ENCODE peak calls at places on chromosomes 3 and 15, in six cellular contexts. One of them, this sample, is unnamed.

GRCh38 chr3:113516115-113516505 is 1.2 kb upstream of the SPICE1 start:
- DNase-seq in A549: peak
- DNase-seq in stomach: no peak
- DNase-seq in ovary: no peak
- DNase-seq in transverse colon: peak
- DNase-seq in HepG2: peak
- DNase-seq in this sample: no peak

GRCh38 chr3:57974796-57975388 is 33.3 kb upstream of the FLNB start:
- DNase-seq in ovary: no peak
- DNase-seq in A549: peak
- DNase-seq in transverse colon: no peak
- DNase-seq in HepG2: peak
- DNase-seq in stomach: no peak
- DNase-seq in this sample: no peak

GRCh38 chr3:126098391-126098858 is 14.5 kb upstream of the SLC41A3 start:
- DNase-seq in ovary: no peak
- DNase-seq in A549: no peak
- DNase-seq in transverse colon: no peak
- DNase-seq in HepG2: no peak
- DNase-seq in stomach: no peak
- DNase-seq in this sample: no peak

GRCh38 chr3:141096164-141096563 is 45.0 kb downstream of the SPSB4 start:
- DNase-seq in HepG2: no peak
- DNase-seq in transverse colon: no peak
- DNase-seq in A549: no peak
- DNase-seq in stomach: no peak
- DNase-seq in ovary: no peak
- DNase-seq in this sample: no peak

GRCh38 chr3:128075516-128076464 is 23.6 kb downstream of the SEC61A1 start:
- DNase-seq in ovary: peak
- DNase-seq in stomach: peak
- DNase-seq in HepG2: no peak
- DNase-seq in transverse colon: peak
- DNase-seq in A549: peak
- DNase-seq in this sample: no peak

GRCh38 chr3:124113475-124113874 is 121.6 kb upstream of the ROPN1 start:
- DNase-seq in ovary: no peak
- DNase-seq in HepG2: no peak
- DNase-seq in transverse colon: no peak
- DNase-seq in stomach: no peak
- DNase-seq in A549: no peak
- DNase-seq in this sample: no peak

GRCh38 chr15:55795031-55795430 is 52.1 kb upstream of the PRTG start:
- DNase-seq in A549: no peak
- DNase-seq in stomach: no peak
- DNase-seq in HepG2: no peak
- DNase-seq in transverse colon: no peak
- DNase-seq in ovary: no peak
- DNase-seq in this sample: no peak

GRCh38 chr15:100919481-100920405 is 586 bp downstream of the LRRK1 start:
- DNase-seq in ovary: peak
- DNase-seq in transverse colon: peak
- DNase-seq in stomach: no peak
- DNase-seq in A549: peak
- DNase-seq in HepG2: no peak
- DNase-seq in this sample: no peak

GRCh38 chr15:32872606-32873291 is 154.9 kb downstream of the GREM1 start:
- DNase-seq in ovary: peak
- DNase-seq in stomach: peak
- DNase-seq in A549: no peak
- DNase-seq in HepG2: no peak
- DNase-seq in transverse colon: peak
- DNase-seq in this sample: no peak
- TF ChIP-seq EP300 in ovary: no peak
- TF ChIP-seq EP300 in stomach: peak
- TF ChIP-seq EP300 in A549: no peak
- TF ChIP-seq EP300 in HepG2: no peak
- TF ChIP-seq EP300 in transverse colon: no peak
- TF ChIP-seq EP300 in this sample: peak

GRCh38 chr3:66142079-66142478 is 78.7 kb upstream of the SLC25A26 start:
- DNase-seq in stomach: no peak
- DNase-seq in A549: no peak
- DNase-seq in transverse colon: no peak
- DNase-seq in HepG2: no peak
- DNase-seq in ovary: no peak
- DNase-seq in this sample: no peak
- H3K27ac ChIP-seq in stomach: no peak
- H3K27ac ChIP-seq in A549: no peak
- H3K27ac ChIP-seq in transverse colon: no peak
- H3K27ac ChIP-seq in HepG2: no peak
- H3K27ac ChIP-seq in ovary: no peak
- H3K27ac ChIP-seq in this sample: no peak

GRCh38 chr3:29887450-29887849 is 606.6 kb downstream of the RBMS3 start:
- DNase-seq in HepG2: no peak
- DNase-seq in A549: no peak
- DNase-seq in stomach: no peak
- DNase-seq in transverse colon: no peak
- DNase-seq in ovary: no peak
- DNase-seq in this sample: no peak
- TF ChIP-seq EP300 in HepG2: no peak
- TF ChIP-seq EP300 in A549: no peak
- TF ChIP-seq EP300 in stomach: no peak
- TF ChIP-seq EP300 in transverse colon: no peak
- TF ChIP-seq EP300 in ovary: no peak
- TF ChIP-seq EP300 in this sample: no peak

GRCh38 chr3:17052348-17052747 is 167.6 kb downstream of the PLCL2 start:
- DNase-seq in ovary: no peak
- DNase-seq in HepG2: no peak
- DNase-seq in stomach: no peak
- DNase-seq in A549: no peak
- DNase-seq in transverse colon: no peak
- DNase-seq in this sample: no peak

GRCh38 chr3:17057316-17057715 is 172.6 kb downstream of the PLCL2 start:
- DNase-seq in A549: no peak
- DNase-seq in stomach: no peak
- DNase-seq in transverse colon: no peak
- DNase-seq in ovary: no peak
- DNase-seq in HepG2: no peak
- DNase-seq in this sample: no peak

GRCh38 chr3:17055374-17056276 is 170.9 kb downstream of the PLCL2 start:
- DNase-seq in transverse colon: no peak
- DNase-seq in stomach: no peak
- DNase-seq in ovary: no peak
- DNase-seq in HepG2: no peak
- DNase-seq in A549: no peak
- DNase-seq in this sample: no peak

GRCh38 chr3:17054301-17054700 is 169.5 kb downstream of the PLCL2 start:
- DNase-seq in stomach: no peak
- DNase-seq in HepG2: no peak
- DNase-seq in ovary: no peak
- DNase-seq in A549: no peak
- DNase-seq in transverse colon: no peak
- DNase-seq in this sample: no peak

DNA sequence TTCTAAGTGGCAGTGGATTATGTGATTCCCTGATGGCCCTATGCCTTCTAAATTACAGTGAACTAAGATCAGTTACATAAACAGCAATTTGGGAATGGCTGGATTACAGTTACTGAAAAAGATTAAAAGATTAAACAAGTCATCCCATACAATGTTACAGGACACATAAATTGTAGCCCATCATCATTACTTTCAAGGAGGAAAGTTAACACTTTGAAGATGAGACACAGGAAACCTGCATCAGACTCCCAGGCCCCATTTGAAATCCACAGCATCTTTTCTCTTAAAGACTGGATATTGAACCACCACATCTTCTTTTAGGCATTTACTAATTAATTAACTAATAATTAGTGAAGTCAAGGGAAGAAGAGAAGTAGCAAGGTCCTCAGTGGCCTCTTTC is 170.2 kb downstream of the PLCL2 start:
- DNase-seq in HepG2: no peak
- DNase-seq in transverse colon: no peak
- DNase-seq in ovary: no peak
- DNase-seq in A549: no peak
- DNase-seq in stomach: no peak
- DNase-seq in this sample: no peak
- H3K27ac ChIP-seq in HepG2: no peak
- H3K27ac ChIP-seq in transverse colon: no peak
- H3K27ac ChIP-seq in ovary: no peak
- H3K27ac ChIP-seq in A549: no peak
- H3K27ac ChIP-seq in stomach: peak
- H3K27ac ChIP-seq in this sample: no peak

GRCh38 chr15:58190419-58190818 is 52.2 kb downstream of the AQP9 start:
- DNase-seq in HepG2: no peak
- DNase-seq in stomach: no peak
- DNase-seq in A549: peak
- DNase-seq in transverse colon: no peak
- DNase-seq in ovary: no peak
- DNase-seq in this sample: peak

GRCh38 chr15:58185439-58185838 is 47.3 kb downstream of the AQP9 start:
- DNase-seq in HepG2: no peak
- DNase-seq in transverse colon: no peak
- DNase-seq in stomach: no peak
- DNase-seq in A549: no peak
- DNase-seq in ovary: no peak
- DNase-seq in this sample: no peak

GRCh38 chr15:58189148-58189811 is 51.1 kb downstream of the AQP9 start:
- DNase-seq in HepG2: no peak
- DNase-seq in transverse colon: no peak
- DNase-seq in stomach: no peak
- DNase-seq in A549: no peak
- DNase-seq in ovary: no peak
- DNase-seq in this sample: peak
- TF ChIP-seq EP300 in HepG2: no peak
- TF ChIP-seq EP300 in transverse colon: no peak
- TF ChIP-seq EP300 in stomach: no peak
- TF ChIP-seq EP300 in A549: no peak
- TF ChIP-seq EP300 in ovary: no peak
- TF ChIP-seq EP300 in this sample: no peak

GRCh38 chr3:187318819-187319616 is 27.5 kb upstream of the MASP1 start:
- DNase-seq in stomach: peak
- DNase-seq in transverse colon: peak
- DNase-seq in A549: peak
- DNase-seq in ovary: peak
- DNase-seq in HepG2: peak
- DNase-seq in this sample: no peak

GRCh38 chr3:187321766-187322165 is 30.2 kb upstream of the MASP1 start:
- DNase-seq in ovary: no peak
- DNase-seq in A549: no peak
- DNase-seq in transverse colon: no peak
- DNase-seq in HepG2: no peak
- DNase-seq in stomach: no peak
- DNase-seq in this sample: no peak

GRCh38 chr3:187315872-187316271 is 24.3 kb upstream of the MASP1 start:
- DNase-seq in transverse colon: no peak
- DNase-seq in HepG2: no peak
- DNase-seq in A549: no peak
- DNase-seq in ovary: no peak
- DNase-seq in stomach: no peak
- DNase-seq in this sample: no peak

GRCh38 chr3:187314176-187314575 is 22.6 kb upstream of the MASP1 start:
- DNase-seq in stomach: no peak
- DNase-seq in ovary: no peak
- DNase-seq in A549: no peak
- DNase-seq in HepG2: no peak
- DNase-seq in transverse colon: no peak
- DNase-seq in this sample: no peak

DNA sequence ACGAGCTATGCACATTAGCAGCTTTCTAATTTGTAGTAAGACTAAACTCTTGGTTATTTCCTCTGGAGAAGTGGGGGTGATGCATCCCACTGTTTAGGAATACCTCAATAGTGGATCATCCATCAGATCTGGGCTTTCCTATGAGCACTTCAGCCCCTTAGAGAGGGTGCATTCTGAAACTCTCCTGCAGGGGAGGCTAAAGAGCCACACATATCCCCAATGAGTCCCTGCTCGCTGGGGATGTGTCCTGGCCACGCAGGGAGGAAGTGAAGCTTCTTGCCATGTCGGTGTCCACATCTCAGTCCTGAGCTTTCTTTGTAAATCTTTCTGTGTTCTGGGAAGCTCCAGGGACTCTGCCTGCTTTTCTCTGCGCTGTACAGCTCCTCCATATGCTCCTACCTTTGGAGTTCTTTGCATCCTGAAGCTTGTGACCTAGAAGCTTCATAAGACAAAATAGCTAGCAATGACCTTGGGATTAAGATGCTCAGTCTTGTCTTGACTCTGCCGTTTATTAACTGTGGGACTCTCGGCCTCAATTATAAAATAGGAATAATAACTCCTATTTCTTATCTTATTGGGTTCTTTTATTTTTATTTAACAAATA is 28.3 kb upstream of the MASP1 start:
- DNase-seq in transverse colon: peak
- DNase-seq in ovary: peak
- DNase-seq in A549: peak
- DNase-seq in HepG2: peak
- DNase-seq in stomach: peak
- DNase-seq in this sample: no peak
- H3K27ac ChIP-seq in transverse colon: no peak
- H3K27ac ChIP-seq in ovary: no peak
- H3K27ac ChIP-seq in A549: no peak
- H3K27ac ChIP-seq in HepG2: no peak
- H3K27ac ChIP-seq in stomach: no peak
- H3K27ac ChIP-seq in this sample: no peak

DNA sequence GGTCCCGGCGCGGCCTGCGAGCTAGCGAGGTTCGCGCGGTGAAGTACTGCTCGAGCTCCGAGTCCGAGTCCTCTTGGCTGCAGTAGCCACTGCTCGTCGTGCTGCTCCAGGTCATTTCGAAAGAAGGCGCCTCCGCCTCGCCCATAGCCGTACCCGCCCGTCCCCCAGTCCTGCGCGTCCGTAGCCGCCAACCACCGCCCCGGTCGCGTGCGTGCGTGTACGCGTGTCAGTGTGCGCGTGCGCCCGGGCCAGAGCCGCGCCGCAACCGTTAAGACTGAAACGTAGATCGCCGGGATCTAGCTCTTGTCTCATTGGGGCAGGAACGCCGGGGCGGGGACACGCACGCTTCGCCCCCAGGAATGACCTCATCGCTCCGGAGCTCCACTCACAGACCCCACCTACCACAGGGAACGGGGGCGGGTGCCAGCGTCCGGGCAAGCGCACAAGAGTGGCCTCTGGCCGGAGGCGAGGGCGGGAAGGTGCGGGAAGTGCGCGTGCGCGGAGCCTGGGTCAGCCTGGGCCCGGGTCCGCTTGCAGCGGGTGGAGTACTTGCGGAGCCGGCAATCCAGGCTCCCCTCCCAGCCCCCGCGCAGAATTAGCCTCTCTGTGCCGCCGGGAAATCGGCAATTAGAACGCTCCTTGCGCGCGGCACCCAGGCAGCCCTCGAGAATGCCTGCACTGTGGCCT is 3.3 kb downstream of the RASSF1 start:
- DNase-seq in A549: peak
- DNase-seq in HepG2: peak
- DNase-seq in stomach: peak
- DNase-seq in ovary: peak
- DNase-seq in transverse colon: peak
- DNase-seq in this sample: peak
- TF ChIP-seq EP300 in A549: no peak
- TF ChIP-seq EP300 in HepG2: no peak
- TF ChIP-seq EP300 in stomach: peak
- TF ChIP-seq EP300 in ovary: peak
- TF ChIP-seq EP300 in transverse colon: peak
- TF ChIP-seq EP300 in this sample: no peak

GRCh38 chr15:89217031-89217430 is 4.3 kb downstream of the RLBP1 start:
- DNase-seq in transverse colon: no peak
- DNase-seq in HepG2: no peak
- DNase-seq in stomach: no peak
- DNase-seq in ovary: no peak
- DNase-seq in A549: no peak
- DNase-seq in this sample: no peak
- H3K27ac ChIP-seq in transverse colon: no peak
- H3K27ac ChIP-seq in HepG2: no peak
- H3K27ac ChIP-seq in stomach: no peak
- H3K27ac ChIP-seq in ovary: no peak
- H3K27ac ChIP-seq in A549: no peak
- H3K27ac ChIP-seq in this sample: no peak

This sample was measured in esophagus muscularis mucosa.